ENCODE peak calls at places on chromosomes 16 and 17, in four cellular contexts. N is heart left ventricle, J is cardiac muscle cell, T is OCI-LY7. U is an unnamed sample.

GRCh38 chr17:73551756-73552155 is 92.5 kb downstream of the SDK2 start:
- DNase-seq in N (no peak), J (no peak), T (peak; percentile 65), U (no peak)

GRCh38 chr16:28477311-28477920 is 5.3 kb upstream of the NPIPB7 start:
- DNase-seq in N (no peak), J (no peak), T (no peak), U (no peak)

GRCh38 chr16:79169239-79169638 is 431.3 kb downstream of the MAF start:
- DNase-seq in N (no peak), J (no peak), T (no peak), U (no peak)

GRCh38 chr17:62832405-62832804 is 24.3 kb upstream of the MARCHF10 start:
- DNase-seq in N (no peak), J (no peak), T (no peak), U (no peak)

GRCh38 chr17:17367931-17368330 is 64.8 kb downstream of the NT5M start:
- DNase-seq in N (no peak), J (no peak), T (no peak), U (no peak)

GRCh38 chr16:89478576-89479221 is 11.7 kb downstream of the ANKRD11 start:
- DNase-seq in N (no peak), J (no peak), T (no peak), U (no peak)

GRCh38 chr17:77681820-77682219 is 276.7 kb upstream of the TNRC6C start:
- DNase-seq in N (peak; percentile 65), J (no peak), T (no peak), U (no peak)

GRCh38 chr17:64992325-64992802 is 64.2 kb downstream of the GNA13 start:
- DNase-seq in N (no peak), J (no peak), T (no peak), U (peak; percentile 13)

GRCh38 chr16:29854520-29855100 is 8.4 kb downstream of the CDIPT start:
- DNase-seq in N (no peak), J (no peak), T (no peak), U (no peak)

GRCh38 chr17:68383443-68384321 is 73.6 kb downstream of the WIPI1 start:
- DNase-seq in N (peak; percentile 51), J (no peak), T (no peak), U (no peak)

GRCh38 chr17:73639322-73639721 is 4.9 kb downstream of the SDK2 start:
- DNase-seq in N (no peak), J (no peak), T (no peak), U (no peak)

GRCh38 chr17:40430272-40431230 is 12.7 kb upstream of the IGFBP4 start:
- DNase-seq in N (no peak), J (no peak), T (no peak), U (no peak)

GRCh38 chr16:86850675-86851074 is 272.3 kb downstream of the FOXL1 start:
- DNase-seq in N (no peak), J (no peak), T (no peak), U (no peak)

GRCh38 chr16:30068750-30069574 is 3.4 kb downstream of the ALDOA start:
- DNase-seq in N (no peak), J (peak; percentile 30), T (peak; percentile 50), U (no peak)

GRCh38 chr16:89312194-89312593 is 94.7 kb downstream of the ZNF778 start:
- DNase-seq in N (no peak), J (no peak), T (no peak), U (no peak)

GRCh38 chr16:6482861-6483530 is 849.6 kb upstream of the RBFOX1 start:
- DNase-seq in N (no peak), J (no peak), T (no peak), U (no peak)

GRCh38 chr16:51147776-51148673 is 3.0 kb downstream of the SALL1 start:
- DNase-seq in N (no peak), J (no peak), T (no peak), U (no peak)

GRCh38 chr16:89721644-89722391 is 481 bp downstream of the ZNF276 start:
- DNase-seq in N (peak; percentile 76), J (peak; percentile 72), T (peak; percentile 78), U (peak; percentile 63)

GRCh38 chr17:603405-604193 is 111.0 kb downstream of the VPS53 start:
- DNase-seq in N (no peak), J (no peak), T (no peak), U (no peak)
- TF ChIP-seq CTCF in N (no peak), J (no peak), T (no peak), U (no peak)

DNA sequence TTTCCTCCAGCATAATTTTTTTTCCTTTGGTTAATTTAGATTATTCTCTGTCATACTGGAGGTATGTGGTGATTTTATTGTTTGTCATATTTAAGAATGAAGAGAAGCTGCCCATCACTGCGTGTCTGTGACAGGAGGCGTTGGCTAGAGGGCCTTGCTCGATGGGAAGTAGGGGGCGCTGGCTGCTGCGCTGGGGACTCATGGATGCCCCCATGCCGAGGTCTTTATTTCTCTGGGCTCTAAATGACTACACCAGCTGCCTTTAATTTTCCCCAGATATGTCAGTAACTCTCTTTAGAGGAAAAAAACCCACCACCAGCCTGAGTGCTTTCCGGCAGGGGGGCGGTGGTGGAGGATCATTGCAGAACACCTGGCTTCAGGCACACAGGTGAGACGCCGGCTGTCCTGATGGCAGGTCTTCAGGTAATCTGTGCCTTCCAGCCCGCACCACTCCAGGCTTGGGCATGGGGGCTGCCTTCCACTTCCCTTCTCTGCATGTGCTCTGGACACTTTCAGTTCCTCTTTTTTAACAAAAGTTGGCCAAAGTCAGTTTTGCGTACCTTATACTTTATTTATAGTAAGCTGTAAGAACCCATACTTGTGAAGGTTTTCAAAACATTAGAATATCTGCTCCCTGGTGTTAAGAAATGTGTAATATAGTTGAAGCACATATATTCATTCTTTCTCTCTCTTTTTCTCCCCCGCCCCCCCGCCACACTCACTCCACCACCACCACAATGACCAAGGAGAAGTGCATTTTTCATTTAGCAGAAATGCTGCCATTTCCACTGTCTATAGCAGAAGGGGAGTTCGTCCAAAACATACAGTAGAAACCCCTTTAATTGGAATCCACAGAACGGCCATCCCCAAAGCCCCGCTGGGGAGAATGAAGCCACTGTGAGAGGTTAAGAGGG is 192.7 kb downstream of the RPTOR start:
- DNase-seq in N (no peak), J (no peak), T (peak; percentile 98), U (no peak)
- TF ChIP-seq CTCF in N (no peak), J (no peak), T (peak; percentile 94), U (no peak)

GRCh38 chr17:7887038-7887481 is 1.5 kb upstream of the CHD3 start:
- DNase-seq in N (no peak), J (peak; percentile 42), T (no peak), U (no peak)

GRCh38 chr17:7888184-7888920 is at the start of gene CHD3:
- DNase-seq in N (no peak), J (peak; percentile 12), T (no peak), U (no peak)

GRCh38 chr17:7887482-7888183 is 956 bp upstream of the CHD3 start:
- DNase-seq in N (peak; percentile 95), J (peak; percentile 93), T (peak; percentile 90), U (peak; percentile 84)

GRCh38 chr17:7886227-7887037 is 2.2 kb upstream of the CHD3 start:
- DNase-seq in N (peak; percentile 32), J (peak; percentile 51), T (peak; percentile 47), U (peak; percentile 43)

GRCh38 chr17:7889166-7889584 is 586 bp downstream of the CHD3 start:
- DNase-seq in N (peak; percentile 96), J (peak; percentile 88), T (no peak), U (peak; percentile 35)
- TF ChIP-seq CTCF in N (peak; percentile 49), J (peak; percentile 47), T (no peak), U (no peak)

DNA sequence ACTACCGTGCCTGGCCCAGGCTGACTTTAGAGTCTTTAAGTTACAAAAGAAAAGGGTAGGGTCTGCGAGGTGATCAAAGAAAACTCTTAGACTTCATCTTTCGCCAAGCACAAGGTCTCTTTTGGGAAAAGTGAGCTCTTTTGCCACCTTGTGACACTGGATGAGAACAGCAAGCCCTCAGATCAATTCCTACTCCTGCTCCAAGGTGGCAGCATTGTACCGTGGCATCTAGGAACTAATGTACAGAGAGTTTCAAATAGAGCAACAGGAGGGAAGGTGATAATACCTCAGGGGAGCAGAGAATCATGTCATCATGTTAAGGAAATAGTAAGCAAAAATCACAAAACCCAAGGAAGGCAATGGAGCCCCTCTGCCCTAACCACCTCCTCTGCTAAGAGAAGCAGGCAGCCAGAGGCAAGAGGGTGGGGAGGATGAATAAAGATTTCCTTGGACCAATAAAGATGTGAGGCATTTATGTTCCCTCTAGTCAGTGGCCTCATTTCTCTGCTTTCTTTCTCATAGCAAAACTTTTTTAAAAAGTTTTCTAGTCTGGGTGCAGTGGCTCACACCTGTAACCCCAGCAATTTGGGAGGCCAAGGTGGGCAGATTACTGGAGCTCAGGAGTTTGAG is 2.1 kb upstream of the C17orf78 start:
- DNase-seq in N (peak; percentile 49), J (peak; percentile 86), T (peak; percentile 80), U (peak; percentile 57)
- TF ChIP-seq CTCF in N (peak; percentile 82), J (peak; percentile 100), T (peak; percentile 99), U (peak; percentile 94)

GRCh38 chr16:82630688-82631087 is 3.9 kb downstream of the CDH13 start:
- DNase-seq in N (no peak), J (no peak), T (no peak), U (no peak)
- TF ChIP-seq CTCF in N (no peak), J (peak; percentile 36), T (peak; percentile 61), U (no peak)

GRCh38 chr16:35596467-35596866 is 2137.1 kb downstream of the TP53TG3F start:
- DNase-seq in N (no peak), J (no peak), T (no peak), U (no peak)
- TF ChIP-seq CTCF in N (no peak), J (no peak), T (no peak), U (no peak)

DNA sequence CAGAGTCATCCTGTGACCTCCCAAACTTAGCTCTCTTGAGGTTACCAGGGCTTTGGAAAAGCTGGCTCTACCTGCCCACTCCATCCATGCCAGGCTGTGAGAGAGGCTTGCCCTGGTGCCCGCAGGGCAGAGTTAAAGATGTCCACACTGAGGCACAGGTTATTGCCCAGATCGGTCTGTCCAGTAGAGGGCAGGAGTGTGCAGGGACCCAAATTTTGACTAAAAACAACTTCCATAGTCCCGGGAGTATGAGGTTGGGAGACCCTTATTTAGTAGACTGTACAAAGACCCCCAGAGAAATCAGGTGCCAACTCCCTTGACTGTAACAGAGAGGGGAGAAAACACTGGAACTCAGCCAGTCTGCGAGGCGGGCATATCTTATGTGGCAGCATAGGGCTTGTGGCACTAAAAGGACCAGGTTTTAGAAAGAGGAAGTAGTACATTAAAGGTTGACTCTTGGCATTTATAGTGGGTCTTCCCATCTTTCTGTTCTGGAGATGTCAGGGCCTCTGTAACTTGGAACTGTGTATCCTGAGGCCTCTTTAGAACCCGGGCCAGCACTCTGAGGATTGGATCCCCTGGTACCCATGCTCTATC is 43.3 kb downstream of the HNF1B start:
- DNase-seq in N (no peak), J (no peak), T (peak; percentile 40), U (no peak)
- TF ChIP-seq CTCF in N (peak; percentile 26), J (peak; percentile 74), T (peak; percentile 94), U (peak; percentile 20)

U was measured in nephron progenitor cell.